ENCODE peak calls at places on chromosome X, in five cellular contexts. Y is effector memory CD4-positive, alpha-beta T cell; V is tibial artery; C is GM23248; T is DND-41. A is an unnamed sample. For H3K36me3 and H3K27me3, the result is how much of the 10 kb centered on the place peaks cover.

GRCh38 chrX:101260435-101260834 is 30.7 kb downstream of the TAF7L start:
- DNase-seq in V (no peak), T (no peak), Y (no peak), C (peak), A (no peak)

GRCh38 chrX:136201601-136202000 is 49.6 kb downstream of the MAP7D3 start:
- DNase-seq in V (no peak), T (no peak), Y (no peak), C (no peak), A (no peak)

GRCh38 chrX:114611018-114611619 is 27.2 kb downstream of the HTR2C start:
- DNase-seq in Y (no peak), V (peak), C (peak), T (peak), A (no peak)

GRCh38 chrX:54181196-54181953 is 1.7 kb downstream of the FAM120C start:
- DNase-seq in V (no peak), C (peak), T (peak), Y (no peak), A (no peak)

GRCh38 chrX:25721564-25721963 is 416.6 kb upstream of the MAGEB18 start:
- DNase-seq in Y (no peak), V (no peak), T (no peak), C (peak), A (no peak)

GRCh38 chrX:2954541-2954940 is 25.4 kb upstream of the ARSD start:
- DNase-seq in V (no peak), C (no peak), Y (no peak), T (no peak), A (no peak)

GRCh38 chrX:100647739-100648138 is 3.7 kb downstream of the SRPX2 start:
- DNase-seq in C (peak), T (no peak), Y (no peak), V (no peak), A (no peak)

GRCh38 chrX:110684653-110685052 is 111.0 kb downstream of the CHRDL1 start:
- DNase-seq in V (no peak), T (no peak), C (peak), Y (no peak), A (no peak)

GRCh38 chrX:138775501-138775900 is 64.0 kb upstream of the FGF13 start:
- DNase-seq in V (no peak), Y (no peak), C (peak), T (no peak), A (no peak)

GRCh38 chrX:123422875-123423274 is 238.8 kb downstream of the GRIA3 start:
- DNase-seq in V (no peak), C (peak), T (no peak), Y (no peak), A (no peak)

GRCh38 chrX:123087326-123087725 is 96.8 kb upstream of the GRIA3 start:
- DNase-seq in Y (no peak), V (no peak), C (peak), T (no peak), A (no peak)

GRCh38 chrX:123481908-123482873 is 250.7 kb downstream of the THOC2 start:
- DNase-seq in V (no peak), T (no peak), Y (no peak), C (peak), A (no peak)

GRCh38 chrX:22999696-23000223 is at the start of gene DDX53:
- DNase-seq in C (no peak), T (no peak), Y (no peak), V (no peak), A (no peak)

GRCh38 chrX:48919360-48919821 is 567 bp upstream of the PIM2 start:
- DNase-seq in Y (no peak), V (no peak), C (peak), T (no peak), A (no peak)

GRCh38 chrX:101232316-101232715 is 12.7 kb downstream of the DRP2 start:
- DNase-seq in C (peak), Y (no peak), V (no peak), T (no peak), A (no peak)

GRCh38 chrX:152878976-152879755 is 18.7 kb upstream of the ZNF185 start:
- DNase-seq in C (no peak), V (no peak), T (no peak), Y (no peak), A (no peak)

GRCh38 chrX:43707812-43708548 is 51.9 kb downstream of the MAOA start:
- DNase-seq in T (no peak), Y (no peak), C (peak), V (peak), A (no peak)

GRCh38 chrX:41086627-41086932 is 1.3 kb downstream of the USP9X start:
- DNase-seq in Y (no peak), T (no peak), V (no peak), C (no peak), A (peak)

GRCh38 chrX:67543818-67544217 is at the start of gene AR:
- DNase-seq in Y (no peak), T (no peak), C (peak), V (peak), A (peak)

GRCh38 chrX:72271091-72271490 is 6.0 kb downstream of the RPS4X start:
- DNase-seq in C (peak), Y (no peak), V (no peak), T (no peak), A (no peak)

GRCh38 chrX:72272868-72273267 is 4.2 kb downstream of the RPS4X start:
- DNase-seq in C (peak), Y (no peak), T (no peak), V (no peak), A (no peak)

GRCh38 chrX:72274526-72274925 is 2.5 kb downstream of the RPS4X start:
- DNase-seq in V (no peak), C (no peak), Y (no peak), T (no peak), A (no peak)

GRCh38 chrX:72271812-72272211 is 5.2 kb downstream of the RPS4X start:
- DNase-seq in Y (no peak), V (no peak), T (no peak), C (no peak), A (no peak)

GRCh38 chrX:72273718-72274117 is 3.3 kb downstream of the RPS4X start:
- DNase-seq in Y (peak), T (no peak), V (no peak), C (no peak), A (no peak)
- H3K36me3 ChIP-seq in Y (half or more), T (half or more), V (half or more), C (under half), A (under half)

DNA sequence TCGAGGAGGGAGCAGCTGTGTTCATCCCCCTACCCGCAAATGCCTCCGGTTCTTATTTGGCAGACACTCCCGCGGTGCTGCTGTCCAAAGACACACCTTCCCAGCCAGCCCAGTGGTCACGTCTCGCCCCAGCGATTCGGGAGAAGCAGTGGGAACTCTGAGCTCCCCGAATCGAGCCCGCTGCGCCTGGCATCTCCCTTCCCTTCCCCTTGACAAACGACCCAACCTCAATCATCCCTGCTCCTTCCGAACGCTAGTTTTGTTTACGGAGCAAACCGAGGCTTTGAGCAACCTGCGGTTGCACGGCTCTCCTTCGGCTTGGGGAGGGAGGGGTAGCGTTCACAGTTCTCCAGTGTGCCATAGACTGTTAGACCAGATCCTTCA is 299 bp upstream of the FRMPD4 start:
- DNase-seq in C (no peak), T (no peak), V (no peak), Y (no peak), A (no peak)
- H3K27me3 ChIP-seq in C (under half), T (under half), V (under half), Y (under half), A (under half)

GRCh38 chrX:150504399-150505186 is 63.8 kb upstream of the MTM1 start:
- DNase-seq in C (peak), T (no peak), Y (no peak), V (no peak), A (no peak)
- H3K27ac ChIP-seq in C (peak), T (no peak), Y (no peak), V (peak), A (peak)

DNA sequence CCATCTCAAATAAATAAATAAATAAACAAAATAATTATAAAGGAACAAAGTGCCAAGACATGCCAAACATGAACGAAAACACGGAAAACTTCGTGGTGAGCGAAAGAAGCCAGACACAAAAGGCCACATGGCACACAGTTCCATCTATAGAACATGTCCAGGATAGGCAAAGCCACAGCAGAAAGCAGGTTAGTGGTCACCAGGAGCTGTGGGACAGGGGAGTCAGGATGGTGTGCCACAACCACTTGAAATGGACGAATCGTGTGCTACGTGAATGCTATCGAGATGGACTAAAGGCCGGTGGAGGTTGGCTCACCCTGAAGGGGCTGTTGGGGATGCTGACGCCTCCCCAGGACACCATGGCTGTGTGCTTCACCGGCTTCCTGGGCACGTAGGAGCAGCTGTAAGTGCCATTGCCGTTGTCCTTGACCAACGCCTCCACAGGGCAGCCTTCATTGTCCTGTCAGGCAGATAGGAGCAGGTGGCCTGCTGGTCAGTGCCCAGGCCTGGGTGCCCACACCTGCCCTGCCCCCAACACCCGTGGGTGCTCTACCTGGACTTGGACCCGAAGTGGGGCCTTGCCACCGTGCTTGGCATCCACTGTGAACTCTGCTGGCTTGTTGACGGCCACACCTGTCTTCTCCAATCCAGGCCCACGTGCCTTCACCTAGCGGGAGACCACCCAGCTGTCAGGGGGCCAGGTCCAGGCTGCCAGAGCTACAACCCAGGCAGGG is 10.6 kb downstream of the FLNA start:
- DNase-seq in V (no peak), T (no peak), C (no peak), Y (no peak), A (no peak)
- H3K36me3 ChIP-seq in V (half or more), T (half or more), C (under half), Y (half or more), A (half or more)

DNA sequence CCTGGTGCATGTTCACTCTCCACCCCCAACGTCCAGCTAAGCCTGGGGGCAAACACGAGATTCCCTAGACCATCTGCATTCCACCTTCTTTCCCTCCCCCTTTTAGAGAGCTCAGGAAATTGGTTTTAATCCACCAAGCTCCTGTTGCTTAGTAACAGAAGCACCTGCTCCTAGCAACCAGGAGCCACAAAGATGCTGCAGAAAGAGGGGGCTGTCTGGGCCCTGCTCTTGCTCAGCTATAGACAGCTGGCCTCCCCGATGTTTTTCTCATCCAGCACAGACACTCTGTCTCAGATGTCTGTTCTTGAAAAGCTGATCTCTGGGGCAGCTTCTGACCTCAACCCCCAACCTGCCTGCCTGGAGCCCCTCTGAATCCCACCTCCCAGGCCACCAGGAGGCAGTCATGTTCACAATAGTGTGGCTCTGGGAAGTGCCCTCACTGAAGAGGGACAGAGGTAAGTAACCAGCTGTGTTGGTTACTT is 71.5 kb downstream of the SLC16A2 start:
- DNase-seq in Y (no peak), T (peak), V (no peak), C (no peak), A (no peak)
- H3K27me3 ChIP-seq in Y (under half), T (under half), V (under half), C (under half), A (under half)

GRCh38 chrX:14886252-14886651 is 13.0 kb downstream of the MOSPD2 start:
- DNase-seq in V (no peak), C (no peak), Y (no peak), T (no peak), A (no peak)
- H3K27ac ChIP-seq in V (no peak), C (no peak), Y (no peak), T (no peak), A (no peak)

DNA sequence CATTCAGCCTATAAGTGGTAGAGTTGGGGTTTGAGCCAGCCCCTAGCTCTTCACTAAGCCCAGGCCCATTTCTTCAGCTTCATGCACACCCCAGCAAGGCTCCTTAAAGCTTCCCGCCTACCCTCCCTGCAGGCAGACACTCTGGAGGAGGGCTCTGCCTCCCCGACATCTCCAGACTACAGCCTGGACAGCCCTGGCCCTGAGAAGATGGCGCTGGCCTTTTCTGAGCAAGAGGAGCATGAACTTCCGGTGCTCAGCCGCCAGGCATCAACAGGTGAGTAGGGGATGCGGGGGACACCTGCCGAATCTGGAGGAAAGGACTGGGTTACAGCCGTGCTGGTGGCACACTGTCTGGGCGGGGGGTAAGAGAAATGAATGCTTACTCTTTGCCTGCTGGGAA is 11.1 kb downstream of the SASH3 start:
- DNase-seq in C (no peak), V (no peak), Y (no peak), T (no peak), A (no peak)
- H3K36me3 ChIP-seq in C (under half), V (under half), Y (half or more), T (half or more), A (under half)

GRCh38 chrX:72301781-72302180 is 3.9 kb downstream of the CITED1 start:
- DNase-seq in Y (no peak), V (no peak), T (no peak), C (no peak), A (no peak)
- H3K27me3 ChIP-seq in Y (under half), V (under half), T (under half), C (under half), A (under half)

GRCh38 chrX:19595036-19595435 is 79.7 kb upstream of the MAP3K15 start:
- DNase-seq in Y (no peak), T (no peak), V (no peak), C (peak), A (no peak)
- H3K27ac ChIP-seq in Y (no peak), T (no peak), V (no peak), C (peak), A (no peak)

DNA sequence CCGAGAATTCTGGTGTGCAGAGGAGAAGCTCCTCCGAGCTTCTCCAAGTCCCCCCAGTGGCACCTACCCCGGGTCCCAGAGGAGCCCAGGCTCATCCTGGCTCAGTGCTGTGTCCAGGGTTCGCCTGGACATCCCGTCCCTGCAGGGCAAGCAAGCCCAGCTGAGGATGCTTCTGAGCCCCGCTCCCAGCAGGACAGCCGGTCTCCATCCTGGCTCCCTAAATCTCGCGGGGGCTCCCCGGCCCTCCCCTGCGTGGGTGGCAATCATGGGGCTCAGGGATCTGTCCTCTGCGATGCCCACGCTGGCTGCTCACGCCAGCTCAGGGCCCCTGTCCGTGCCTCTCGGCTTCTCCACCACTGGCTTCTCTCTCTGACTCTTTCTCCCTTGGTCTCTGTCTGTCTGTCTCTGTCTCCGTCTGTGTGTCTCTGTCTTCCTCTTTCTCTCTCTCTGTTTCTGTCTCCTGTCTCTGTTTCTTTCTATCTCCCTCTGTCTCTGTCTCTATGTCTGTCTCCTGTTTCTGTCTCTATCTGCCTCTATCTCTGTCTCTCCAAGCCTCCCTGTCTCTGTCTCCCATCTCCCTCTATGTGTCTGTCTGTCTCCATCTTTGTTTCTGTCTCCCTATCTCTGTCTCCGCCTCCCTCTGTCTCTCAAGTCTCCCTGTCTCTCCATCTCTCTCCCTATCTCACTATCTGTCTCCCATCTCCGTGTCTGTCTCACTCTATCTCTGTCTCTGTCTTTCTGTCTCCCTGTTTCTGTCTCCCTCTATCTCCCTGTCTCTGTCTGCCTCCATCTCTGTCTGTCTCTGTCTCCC is 27.8 kb upstream of the SLC25A6 start:
- DNase-seq in Y (no peak), C (no peak), V (no peak), T (no peak), A (no peak)
- H3K36me3 ChIP-seq in Y (under half), C (under half), V (half or more), T (half or more), A (under half)

A was measured in upper lobe of right lung.